ENCODE peak calls at places on chromosomes 1 and 21, in four cellular contexts. K, W, P and C are unnamed samples.

GRCh38 chr1:182337736-182338571 is 53.6 kb downstream of the GLUL start:
- DNase-seq in W (no peak), P (no peak), K (no peak), C (no peak)

GRCh38 chr1:63454269-63454668 is 68.8 kb downstream of the ITGB3BP start:
- DNase-seq in K (no peak), W (no peak), P (no peak), C (no peak)

GRCh38 chr1:51776408-51776807 is 102.1 kb downstream of the NRDC start:
- DNase-seq in P (no peak), W (no peak), K (no peak), C (no peak)

GRCh38 chr1:43237131-43237530 is 32.7 kb upstream of the TMEM125 start:
- DNase-seq in P (no peak), W (no peak), K (no peak), C (no peak)

GRCh38 chr1:36479505-36480051 is 3.1 kb downstream of the CSF3R start:
- DNase-seq in W (no peak), K (no peak), P (no peak), C (no peak)

GRCh38 chr1:201054030-201054635 is 30.6 kb upstream of the KIF21B start:
- DNase-seq in P (no peak), K (no peak), W (no peak), C (no peak)

GRCh38 chr1:243944429-243945160 is 94.6 kb upstream of the AKT3 start:
- DNase-seq in P (no peak), K (no peak), W (peak; percentile 62), C (no peak)

GRCh38 chr21:46431448-46431847 is 27.2 kb upstream of the DIP2A start:
- DNase-seq in P (no peak), W (no peak), K (no peak), C (no peak)

GRCh38 chr1:230326971-230327891 is 98.9 kb downstream of the PGBD5 start:
- DNase-seq in K (no peak), W (no peak), P (no peak), C (no peak)

GRCh38 chr21:34351786-34352241 is 12.0 kb upstream of the KCNE2 start:
- DNase-seq in K (peak; percentile 66), W (no peak), P (no peak), C (peak; percentile 61)

GRCh38 chr1:231776006-231776707 is 149.6 kb downstream of the DISC1 start:
- DNase-seq in W (no peak), P (no peak), K (no peak), C (no peak)

GRCh38 chr1:43464840-43465693 is 11.3 kb upstream of the HYI start:
- DNase-seq in K (peak; percentile 33), W (no peak), P (no peak), C (no peak)

GRCh38 chr1:56709269-56709880 is 64.3 kb downstream of the PRKAA2 start:
- DNase-seq in K (peak; percentile 32), P (no peak), W (no peak), C (no peak)

GRCh38 chr1:36115200-36115669 is 9.8 kb downstream of the COL8A2 start:
- DNase-seq in P (no peak), K (peak; percentile 88), W (no peak), C (peak; percentile 61)

GRCh38 chr21:16193758-16194606 is 464.2 kb downstream of the USP25 start:
- DNase-seq in W (no peak), K (no peak), P (no peak), C (peak; percentile 31)

GRCh38 chr1:246390855-246391254 is 116.2 kb downstream of the SMYD3 start:
- DNase-seq in W (no peak), P (no peak), K (no peak), C (no peak)

GRCh38 chr1:86636898-86637297 is 67.5 kb upstream of the SH3GLB1 start:
- DNase-seq in P (no peak), W (no peak), K (no peak), C (no peak)

GRCh38 chr1:81834921-81835698 is 34.4 kb downstream of the ADGRL2 start:
- DNase-seq in W (no peak), P (no peak), K (no peak), C (no peak)

GRCh38 chr1:16072616-16073484 is 601 bp downstream of the FAM131C start:
- DNase-seq in K (peak; percentile 75), W (peak; percentile 65), P (no peak), C (no peak)

GRCh38 chr1:153570874-153571273 is 5.2 kb upstream of the S100A2 start:
- DNase-seq in P (no peak), K (no peak), W (no peak), C (no peak)

GRCh38 chr21:35508389-35508888 is 459.3 kb upstream of the RUNX1 start:
- DNase-seq in W (peak; percentile 52), K (no peak), P (no peak), C (peak; percentile 43)

GRCh38 chr21:42004406-42005199 is 5.6 kb downstream of the ZBTB21 start:
- DNase-seq in W (peak; percentile 4), K (no peak), P (no peak), C (no peak)

GRCh38 chr1:34590211-34590623 is 164.6 kb upstream of the GJB5 start:
- DNase-seq in P (no peak), K (peak; percentile 43), W (peak; percentile 59), C (no peak)

GRCh38 chr1:89953072-89953626 is 41.8 kb upstream of the ZNF326 start:
- DNase-seq in W (peak; percentile 52), P (no peak), K (no peak), C (peak; percentile 36)

GRCh38 chr1:207283421-207283820 is 38.1 kb upstream of the CD55 start:
- DNase-seq in K (no peak), P (no peak), W (no peak), C (no peak)

GRCh38 chr21:29302340-29302991 is 3.7 kb downstream of the BACH1 start:
- DNase-seq in W (no peak), P (no peak), K (no peak), C (no peak)

GRCh38 chr21:34732388-34732821 is 63.6 kb downstream of the CLIC6 start:
- DNase-seq in K (no peak), W (no peak), P (no peak), C (no peak)

GRCh38 chr1:206493279-206493678 is 14.1 kb upstream of the RASSF5 start:
- DNase-seq in K (no peak), P (no peak), W (no peak), C (no peak)

GRCh38 chr21:33308586-33309490 is 15.9 kb upstream of the IFNAR1 start:
- DNase-seq in K (peak; percentile 47), W (peak; percentile 33), P (peak; percentile 25), C (no peak)

GRCh38 chr1:31652891-31653489 is 8.3 kb upstream of the PEF1 start:
- DNase-seq in W (no peak), P (no peak), K (no peak), C (no peak)

GRCh38 chr21:42568834-42569731 is 55.4 kb downstream of the SLC37A1 start:
- DNase-seq in W (no peak), P (no peak), K (no peak), C (peak; percentile 28)

DNA sequence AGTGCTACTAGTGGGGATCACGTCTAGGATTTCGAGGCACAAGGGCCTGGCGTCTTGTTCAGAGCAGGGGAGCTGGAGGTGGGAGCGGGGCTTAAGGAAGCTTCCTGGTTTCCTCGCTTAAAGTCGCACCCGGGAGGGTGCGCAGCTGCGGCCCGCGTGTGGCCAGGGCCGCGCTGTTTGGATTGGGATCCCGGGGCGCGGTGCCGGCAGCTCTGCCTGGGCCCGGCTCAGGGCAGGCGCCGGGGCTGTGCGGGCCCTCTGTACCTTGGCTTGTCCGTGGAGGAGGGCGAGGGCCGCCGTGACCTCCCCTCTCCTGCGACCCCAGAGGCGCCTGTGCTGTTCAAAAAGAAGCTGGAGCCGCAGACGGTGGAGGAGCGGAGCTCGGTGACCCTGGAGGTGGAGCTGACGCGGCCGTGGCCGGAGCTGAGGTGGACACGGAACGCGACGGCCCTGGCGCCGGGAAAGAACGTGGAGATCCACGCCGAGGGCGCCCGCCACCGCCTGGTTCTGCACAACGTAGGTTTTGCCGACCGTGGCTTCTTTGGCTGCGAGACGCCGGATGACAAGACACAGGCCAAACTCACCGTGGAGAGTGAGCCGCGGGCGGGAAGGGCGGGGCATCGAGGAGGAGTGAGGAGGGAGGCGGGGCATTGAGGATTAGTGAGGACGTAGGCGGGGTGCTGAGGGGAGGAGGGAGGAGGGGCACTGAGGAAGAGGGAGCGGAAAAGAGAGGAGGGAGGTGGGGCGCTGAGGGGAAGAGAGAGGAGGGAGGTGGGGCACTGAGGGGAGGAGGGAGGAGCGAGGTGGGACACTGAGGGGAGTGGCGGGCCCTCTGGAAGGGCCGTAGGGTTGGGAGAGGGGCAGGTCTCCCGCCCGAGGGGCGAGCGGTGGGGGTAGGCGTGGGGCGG is 67.8 kb downstream of the OBSCN start:
- DNase-seq in K (peak; percentile 57), P (no peak), W (peak; percentile 91), C (peak; percentile 86)
- TF ChIP-seq POLR2AphosphoS5 in K (no peak), P (peak; percentile 81), W (no peak), C (no peak)

GRCh38 chr1:41802532-41803501 is 115.9 kb downstream of the HIVEP3 start:
- DNase-seq in P (no peak), W (no peak), K (no peak), C (no peak)

GRCh38 chr1:41803656-41804055 is 115.1 kb downstream of the HIVEP3 start:
- DNase-seq in P (no peak), W (no peak), K (no peak), C (no peak)

GRCh38 chr1:41799723-41800122 is 119.0 kb downstream of the HIVEP3 start:
- DNase-seq in P (no peak), W (no peak), K (no peak), C (no peak)

GRCh38 chr1:41799205-41799604 is 119.5 kb downstream of the HIVEP3 start:
- DNase-seq in K (no peak), P (no peak), W (no peak), C (no peak)

GRCh38 chr1:41800237-41800902 is 118.4 kb downstream of the HIVEP3 start:
- DNase-seq in P (no peak), W (no peak), K (no peak), C (no peak)
- TF ChIP-seq POLR2AphosphoS5 in P (peak; percentile 38), W (no peak), K (no peak), C (no peak)

GRCh38 chr1:54296666-54297065 is 96.7 kb downstream of the MRPL37 start:
- DNase-seq in K (no peak), W (no peak), P (no peak), C (no peak)

GRCh38 chr1:54297596-54298283 is 97.8 kb downstream of the MRPL37 start:
- DNase-seq in W (no peak), P (no peak), K (peak; percentile 80), C (no peak)

GRCh38 chr1:54292015-54292739 is 92.2 kb downstream of the MRPL37 start:
- DNase-seq in K (no peak), P (no peak), W (no peak), C (no peak)

GRCh38 chr1:54291276-54292014 is 91.5 kb downstream of the MRPL37 start:
- DNase-seq in W (no peak), P (no peak), K (no peak), C (no peak)

GRCh38 chr1:54294846-54295245 is 94.9 kb downstream of the MRPL37 start:
- DNase-seq in W (no peak), K (no peak), P (no peak), C (no peak)
- TF ChIP-seq POLR2AphosphoS5 in W (no peak), K (no peak), P (peak; percentile 32), C (no peak)

DNA sequence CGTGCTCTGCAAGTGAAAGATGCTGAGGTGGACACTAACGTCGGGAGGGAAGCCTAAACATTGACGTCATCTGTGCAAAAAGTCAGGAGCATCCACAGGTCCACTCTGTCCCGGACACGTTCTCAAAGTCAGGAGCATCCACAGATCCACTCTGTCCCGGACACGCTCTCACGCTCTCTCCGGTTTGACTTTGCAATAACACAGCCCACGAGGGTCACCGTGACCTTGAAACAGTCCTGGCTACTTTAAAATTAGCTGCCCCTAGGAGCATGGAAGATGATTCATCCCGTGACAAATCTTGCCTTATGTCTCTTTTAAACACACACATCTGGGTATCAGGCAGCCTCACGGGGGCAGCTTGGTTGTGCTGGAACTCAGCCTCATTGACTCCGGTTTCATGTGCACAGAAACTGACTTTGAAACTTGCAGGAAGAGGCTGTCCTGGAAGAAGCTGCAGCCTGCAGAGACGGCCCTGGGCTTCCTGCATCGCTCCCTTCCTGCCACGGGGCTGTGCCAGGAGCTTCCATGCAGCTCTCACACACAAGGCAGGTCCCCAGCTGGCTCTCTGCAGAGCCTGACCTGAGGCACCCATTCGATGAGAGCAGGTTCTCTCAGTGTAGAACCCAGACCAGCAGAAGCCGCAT is 18.1 kb upstream of the COL18A1 start:
- DNase-seq in P (no peak), K (peak; percentile 61), W (no peak), C (no peak)
- TF ChIP-seq POLR2AphosphoS5 in P (peak; percentile 85), K (no peak), W (no peak), C (no peak)